ENCODE peak calls at places on chromosomes 16 and 17, in ten cellular contexts. Q, J, M, B, F, S, V, W, H and I are unnamed samples. For H3K4me1 and H3K27me3, the result is how much of the 10 kb centered on the place peaks cover.

GRCh38 chr17:35898283-35899070 is 18.3 kb upstream of the CCL5 start:
- DNase-seq in Q (no peak), J (no peak), M (peak), B (no peak), F (no peak), S (no peak), V (peak), W (no peak), H (no peak), I (no peak)

GRCh38 chr16:72094266-72094610 is 591 bp downstream of the DHX38 start:
- DNase-seq in Q (peak), J (no peak), M (no peak), B (no peak), F (no peak), S (no peak), V (no peak), W (no peak), H (no peak), I (no peak)

GRCh38 chr16:76946879-76947278 is 244.1 kb upstream of the MON1B start:
- DNase-seq in Q (no peak), J (peak), M (no peak), B (peak), F (no peak), S (no peak), V (no peak), W (no peak), H (no peak), I (no peak)

GRCh38 chr17:76154935-76155845 is 14.1 kb upstream of the FOXJ1 start:
- DNase-seq in Q (no peak), J (no peak), M (no peak), B (no peak), F (peak), S (no peak), V (no peak), W (no peak), H (no peak), I (no peak)

GRCh38 chr16:2490190-2491105 is 15.5 kb downstream of the TBC1D24 start:
- DNase-seq in Q (no peak), J (no peak), M (no peak), B (no peak), F (no peak), S (no peak), V (no peak), W (peak), H (no peak), I (no peak)

GRCh38 chr17:17694229-17695081 is 13.2 kb downstream of the RAI1 start:
- DNase-seq in Q (peak), J (peak), M (peak), B (peak), F (no peak), S (no peak), V (peak), W (peak), H (no peak), I (no peak)

GRCh38 chr17:50290074-50290702 is 15.9 kb downstream of the TMEM92 start:
- DNase-seq in Q (no peak), J (no peak), M (peak), B (no peak), F (peak), S (no peak), V (peak), W (no peak), H (no peak), I (peak)

GRCh38 chr16:20720251-20720650 is 21.4 kb downstream of the THUMPD1 start:
- DNase-seq in Q (no peak), J (no peak), M (no peak), B (no peak), F (no peak), S (no peak), V (no peak), W (no peak), H (no peak), I (no peak)

GRCh38 chr17:50346313-50347086 is 574 bp downstream of the XYLT2 start:
- DNase-seq in Q (peak), J (no peak), M (peak), B (peak), F (no peak), S (no peak), V (peak), W (peak), H (no peak), I (no peak)

GRCh38 chr16:78436846-78437245 is 337.4 kb downstream of the WWOX start:
- DNase-seq in Q (no peak), J (no peak), M (no peak), B (no peak), F (no peak), S (no peak), V (no peak), W (no peak), H (no peak), I (peak)

GRCh38 chr16:85239871-85240270 is 127.6 kb upstream of the CIBAR2 start:
- DNase-seq in Q (no peak), J (no peak), M (no peak), B (no peak), F (no peak), S (no peak), V (no peak), W (no peak), H (no peak), I (no peak)

GRCh38 chr16:55209626-55210025 is 114.4 kb upstream of the IRX6 start:
- DNase-seq in Q (no peak), J (no peak), M (no peak), B (no peak), F (no peak), S (no peak), V (no peak), W (no peak), H (no peak), I (no peak)

GRCh38 chr17:10149573-10150399 is 48.6 kb downstream of the GAS7 start:
- DNase-seq in Q (no peak), J (no peak), M (no peak), B (no peak), F (no peak), S (no peak), V (no peak), W (no peak), H (peak), I (no peak)

GRCh38 chr17:71632328-71632727 is 488.5 kb upstream of the SOX9 start:
- DNase-seq in Q (no peak), J (no peak), M (no peak), B (no peak), F (no peak), S (no peak), V (no peak), W (no peak), H (no peak), I (no peak)

GRCh38 chr17:34519286-34519685 is 60.1 kb upstream of the TMEM132E start:
- DNase-seq in Q (peak), J (peak), M (no peak), B (peak), F (no peak), S (peak), V (no peak), W (no peak), H (no peak), I (no peak)

GRCh38 chr17:71276071-71276470 is 844.7 kb upstream of the SOX9 start:
- DNase-seq in Q (no peak), J (no peak), M (no peak), B (no peak), F (no peak), S (no peak), V (no peak), W (no peak), H (no peak), I (no peak)

GRCh38 chr16:5649762-5650445 is 552.3 kb upstream of the EEF2KMT start:
- DNase-seq in Q (peak), J (no peak), M (no peak), B (no peak), F (no peak), S (no peak), V (no peak), W (peak), H (no peak), I (no peak)

GRCh38 chr16:29858149-29858899 is 4.7 kb downstream of the CDIPT start:
- DNase-seq in Q (no peak), J (no peak), M (peak), B (no peak), F (no peak), S (no peak), V (no peak), W (no peak), H (no peak), I (no peak)

GRCh38 chr16:56911771-56912541 is 20.0 kb upstream of the HERPUD1 start:
- DNase-seq in Q (no peak), J (no peak), M (peak), B (no peak), F (no peak), S (no peak), V (peak), W (peak), H (peak), I (no peak)

GRCh38 chr16:78170360-78170928 is 71.0 kb downstream of the WWOX start:
- DNase-seq in Q (no peak), J (no peak), M (no peak), B (no peak), F (no peak), S (no peak), V (no peak), W (no peak), H (no peak), I (no peak)

GRCh38 chr16:11425140-11425539 is 79.9 kb downstream of the RMI2 start:
- DNase-seq in Q (no peak), J (no peak), M (no peak), B (no peak), F (no peak), S (no peak), V (no peak), W (peak), H (no peak), I (no peak)

GRCh38 chr16:81697886-81698635 is 81.0 kb upstream of the PLCG2 start:
- DNase-seq in Q (no peak), J (no peak), M (no peak), B (no peak), F (no peak), S (no peak), V (no peak), W (peak), H (no peak), I (no peak)

GRCh38 chr17:78839762-78840529 is 668 bp downstream of the USP36 start:
- DNase-seq in Q (peak), J (peak), M (peak), B (peak), F (no peak), S (no peak), V (peak), W (peak), H (no peak), I (no peak)

DNA sequence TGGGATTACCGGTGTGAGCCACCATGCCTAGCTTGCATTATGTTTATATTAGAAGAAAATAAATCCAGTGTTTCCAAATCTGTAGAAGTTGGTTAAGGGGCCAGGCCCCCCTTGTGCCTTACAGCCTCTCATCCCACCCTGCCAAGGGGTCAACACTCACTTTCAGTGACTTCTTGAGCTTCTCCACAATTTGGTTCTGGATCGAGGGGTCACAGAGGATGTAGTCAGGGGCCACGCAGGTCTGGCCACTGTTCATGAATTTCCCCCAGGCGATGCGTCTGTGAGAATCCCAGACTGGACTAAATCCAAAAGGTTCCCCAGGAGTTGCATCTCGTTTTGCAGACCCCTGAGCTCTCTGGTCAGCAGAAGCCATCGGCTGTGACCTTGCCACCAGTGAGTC is 7.2 kb downstream of the ALDH3A1 start:
- DNase-seq in Q (no peak), J (no peak), M (no peak), B (no peak), F (no peak), S (no peak), V (no peak), W (no peak), H (no peak), I (no peak)
- TF ChIP-seq POLR2AphosphoS5 in Q (no peak), J (no peak), M (no peak), B (no peak), F (no peak), S (no peak), V (no peak), W (no peak), H (no peak), I (no peak)

DNA sequence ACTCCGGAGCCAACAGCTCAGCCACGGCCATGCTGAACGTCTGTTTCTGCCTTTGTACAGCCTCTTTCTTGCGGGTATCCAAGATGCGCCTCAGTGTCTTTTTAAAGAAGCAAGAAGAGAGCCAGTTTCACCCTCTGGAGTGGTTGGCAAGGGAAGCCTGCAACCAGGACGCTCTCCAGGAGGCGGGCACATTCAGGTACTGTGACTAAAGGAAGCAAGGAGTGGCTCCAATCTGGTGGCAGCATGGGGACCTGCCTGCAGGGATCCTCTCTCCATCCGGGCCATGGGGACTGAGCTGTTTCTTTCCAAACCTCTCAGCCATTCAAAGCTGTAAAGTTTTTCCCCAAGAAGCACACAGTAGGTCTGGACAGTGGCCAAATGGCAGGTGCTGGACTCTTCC is 60.6 kb upstream of the ENDOV start:
- DNase-seq in Q (no peak), J (no peak), M (no peak), B (no peak), F (no peak), S (no peak), V (no peak), W (no peak), H (no peak), I (no peak)
- H3K4me1 ChIP-seq in Q (under half), J (under half), M (under half), B (under half), F (under half), S (under half), V (under half), W (under half), H (under half), I (under half)

DNA sequence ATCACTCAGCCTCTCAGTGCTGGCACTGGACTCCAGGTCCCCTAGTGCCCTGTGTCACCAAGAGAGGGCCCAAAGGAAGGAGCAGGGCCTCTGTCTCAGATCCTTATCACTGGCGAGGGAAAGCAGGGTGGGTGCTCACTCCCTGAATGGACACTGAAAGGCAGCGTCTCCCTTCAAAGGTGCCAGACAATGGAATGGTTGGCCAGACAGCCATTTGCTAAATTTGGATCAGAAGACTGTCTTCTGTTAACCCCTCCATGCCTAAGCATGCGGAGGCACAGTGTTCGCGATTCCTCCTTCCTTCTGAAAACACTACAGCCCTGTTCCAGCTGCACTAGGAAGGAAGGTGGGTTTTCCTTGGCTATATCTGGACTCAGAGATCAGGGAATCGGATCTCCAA is 48.4 kb downstream of the SRCIN1 start:
- DNase-seq in Q (no peak), J (no peak), M (no peak), B (no peak), F (no peak), S (no peak), V (no peak), W (no peak), H (no peak), I (no peak)
- H3K27me3 ChIP-seq in Q (half or more), J (under half), M (half or more), B (under half), F (under half), S (under half), V (under half), W (under half), H (under half), I (under half)

DNA sequence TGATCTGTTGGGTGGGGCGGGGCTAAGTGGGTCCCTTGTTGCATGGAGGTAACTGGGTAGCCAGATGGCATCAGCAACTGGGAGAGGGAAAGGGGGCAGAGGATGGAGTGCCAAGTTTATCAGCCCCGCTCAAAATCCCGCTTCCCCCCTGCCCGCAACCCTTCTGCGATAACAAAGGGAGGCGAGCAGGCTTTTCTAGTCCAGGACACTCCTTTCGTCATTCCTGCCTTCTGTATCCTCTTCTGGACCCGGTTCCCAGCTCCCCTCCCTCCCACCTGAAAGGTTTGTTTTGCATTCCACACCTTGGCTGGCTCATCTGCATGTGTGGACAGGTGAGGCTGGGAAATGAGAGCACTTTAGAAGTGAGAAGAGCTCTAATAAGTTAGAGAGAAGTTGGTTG is 53.3 kb downstream of the HLF start:
- DNase-seq in Q (no peak), J (no peak), M (no peak), B (no peak), F (no peak), S (no peak), V (no peak), W (no peak), H (no peak), I (no peak)
- TF ChIP-seq POLR2AphosphoS5 in Q (no peak), J (no peak), M (no peak), B (no peak), F (no peak), S (no peak), V (no peak), W (no peak), H (no peak), I (no peak)

DNA sequence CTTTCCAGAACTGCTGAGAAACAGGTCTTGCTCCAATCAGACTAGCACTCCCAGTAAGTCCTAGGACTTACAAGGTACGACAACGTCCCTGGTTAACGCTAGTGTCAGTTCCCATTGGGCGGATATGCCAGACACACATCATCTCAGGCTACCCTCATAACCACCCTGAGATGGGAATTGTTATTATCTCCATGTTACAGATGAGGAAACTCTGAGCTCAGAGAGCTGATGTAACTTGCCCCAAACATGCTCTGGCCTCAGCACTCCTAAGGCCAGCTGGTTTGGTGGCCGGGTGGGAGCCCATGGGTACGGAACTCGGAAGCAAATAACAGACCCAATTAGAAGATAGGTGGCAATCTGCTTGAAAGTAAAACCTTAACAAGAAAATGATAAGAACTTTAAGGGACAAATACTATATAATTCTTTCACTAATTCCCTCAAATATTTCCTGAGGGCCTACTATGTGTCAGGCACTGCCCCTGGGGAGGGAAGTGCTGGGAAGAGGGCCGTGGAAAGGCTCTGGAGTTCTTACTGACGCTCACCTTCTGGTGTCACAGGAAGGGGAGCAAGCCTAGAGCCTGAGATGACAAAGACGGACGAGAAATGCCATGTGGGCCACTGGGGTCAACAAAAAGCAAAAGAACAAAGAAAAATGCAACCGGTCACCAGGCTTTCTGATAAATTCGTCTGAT is 6.9 kb downstream of the CREBBP start:
- DNase-seq in Q (no peak), J (no peak), M (no peak), B (no peak), F (no peak), S (no peak), V (no peak), W (no peak), H (no peak), I (no peak)
- H3K4me1 ChIP-seq in Q (under half), J (half or more), M (half or more), B (half or more), F (under half), S (under half), V (half or more), W (half or more), H (under half), I (half or more)

GRCh38 chr17:74851612-74852236 is 8.0 kb downstream of the GRIN2C start:
- DNase-seq in Q (peak), J (no peak), M (no peak), B (no peak), F (no peak), S (no peak), V (no peak), W (peak), H (no peak), I (no peak)
- H3K27me3 ChIP-seq in Q (half or more), J (under half), M (half or more), B (under half), F (half or more), S (half or more), V (half or more), W (under half), H (under half), I (under half)